ENCODE peak calls at places on chromosomes 7 and 10, in four cellular contexts. Q is endodermal cell; G is CD8-positive, alpha-beta T cell; I is bronchial epithelial cell. N is an unnamed sample.
A peak's percentile ranks its signal among the peaks of the same experiment; 100 is the strongest.

GRCh38 chr7:39951943-39952194 is 1.8 kb downstream of the CDK13 start:
- DNase-seq in Q (no peak), I (peak; percentile 2), G (no peak), N (no peak)

GRCh38 chr10:66783296-66783695 is 142.5 kb upstream of the LRRTM3 start:
- DNase-seq in G (no peak), I (peak; percentile 26), Q (no peak), N (no peak)

GRCh38 chr7:50449881-50450690 is at the start of gene FIGNL1:
- DNase-seq in G (peak; percentile 74), Q (peak; percentile 92), I (peak; percentile 47), N (peak; percentile 60)

GRCh38 chr10:49686651-49687050 is 7.2 kb downstream of the C10orf53 start:
- DNase-seq in G (no peak), I (no peak), Q (peak; percentile 48), N (no peak)

GRCh38 chr7:149071641-149072437 is 18.7 kb downstream of the ZNF786 start:
- DNase-seq in G (peak; percentile 22), Q (peak; percentile 94), I (no peak), N (peak; percentile 9)

GRCh38 chr7:4694653-4695335 is 12.7 kb downstream of the FOXK1 start:
- DNase-seq in Q (no peak), I (no peak), G (no peak), N (peak; percentile 89)

GRCh38 chr7:98878365-98879197 is at the start of gene TRRAP:
- DNase-seq in I (peak; percentile 23), Q (peak; percentile 91), G (peak; percentile 59), N (peak; percentile 51)

GRCh38 chr10:110110338-110110737 is 97.1 kb upstream of the MXI1 start:
- DNase-seq in Q (no peak), G (no peak), I (peak; percentile 12), N (no peak)

GRCh38 chr7:125506331-125506730 is 576.7 kb upstream of the POT1 start:
- DNase-seq in I (no peak), Q (peak; percentile 57), G (no peak), N (no peak)

GRCh38 chr7:81264116-81264515 is 345.3 kb upstream of the SEMA3C start:
- DNase-seq in Q (no peak), G (no peak), I (peak; percentile 80), N (peak; percentile 2)

GRCh38 chr10:101297901-101298451 is 56.0 kb upstream of the BTRC start:
- DNase-seq in Q (peak; percentile 97), G (peak; percentile 62), I (peak; percentile 57), N (peak; percentile 33)

GRCh38 chr10:96740579-96741281 is 20.4 kb upstream of the PIK3AP1 start:
- DNase-seq in Q (no peak), G (no peak), I (no peak), N (no peak)

GRCh38 chr10:34494012-34494411 is 321.1 kb downstream of the PARD3 start:
- DNase-seq in I (peak; percentile 79), Q (no peak), G (no peak), N (peak; percentile 65)

GRCh38 chr7:73451780-73452398 is 18.3 kb downstream of the FZD9 start:
- DNase-seq in I (peak; percentile 52), Q (no peak), G (no peak), N (peak; percentile 74)

GRCh38 chr10:12348870-12349627 is at the start of gene CAMK1D:
- DNase-seq in I (peak; percentile 26), Q (peak; percentile 93), G (peak; percentile 87), N (peak; percentile 43)

GRCh38 chr7:150799741-150800575 is at the start of gene TMEM176B:
- DNase-seq in G (no peak), Q (peak; percentile 51), I (no peak), N (no peak)

GRCh38 chr10:84290235-84290634 is 38.2 kb upstream of the CCSER2 start:
- DNase-seq in G (no peak), Q (no peak), I (no peak), N (no peak)

GRCh38 chr10:101010329-101010728 is 10.7 kb downstream of the LZTS2 start:
- DNase-seq in Q (no peak), I (no peak), G (no peak), N (no peak)

GRCh38 chr10:133035952-133036351 is 51.8 kb upstream of the ADGRA1 start:
- DNase-seq in I (no peak), Q (no peak), G (no peak), N (no peak)

GRCh38 chr7:112487938-112488575 is 7.3 kb downstream of the LSMEM1 start:
- DNase-seq in G (no peak), Q (no peak), I (no peak), N (no peak)

GRCh38 chr7:155190608-155191536 is 106.8 kb upstream of the INSIG1 start:
- DNase-seq in Q (peak; percentile 89), G (peak; percentile 57), I (no peak), N (no peak)

GRCh38 chr7:97119747-97120146 is 2.2 kb downstream of the SDHAF3 start:
- DNase-seq in G (no peak), I (no peak), Q (no peak), N (no peak)

GRCh38 chr7:81676813-81677212 is 93.0 kb downstream of the HGF start:
- DNase-seq in Q (no peak), I (peak; percentile 30), G (no peak), N (peak; percentile 84)

GRCh38 chr7:5665106-5666025 is 116.1 kb downstream of the RNF216 start:
- DNase-seq in G (peak; percentile 37), I (peak; percentile 72), Q (peak; percentile 94), N (peak; percentile 82)

GRCh38 chr7:42931447-42931833 is 534 bp downstream of the PSMA2 start:
- DNase-seq in G (no peak), Q (no peak), I (no peak), N (no peak)

GRCh38 chr10:123911866-123912265 is 20.3 kb upstream of the CPXM2 start:
- DNase-seq in G (no peak), Q (no peak), I (no peak), N (no peak)

GRCh38 chr10:11684717-11685645 is 57.2 kb upstream of the ECHDC3 start:
- DNase-seq in Q (peak; percentile 71), G (peak; percentile 42), I (peak; percentile 94), N (peak; percentile 87)

DNA sequence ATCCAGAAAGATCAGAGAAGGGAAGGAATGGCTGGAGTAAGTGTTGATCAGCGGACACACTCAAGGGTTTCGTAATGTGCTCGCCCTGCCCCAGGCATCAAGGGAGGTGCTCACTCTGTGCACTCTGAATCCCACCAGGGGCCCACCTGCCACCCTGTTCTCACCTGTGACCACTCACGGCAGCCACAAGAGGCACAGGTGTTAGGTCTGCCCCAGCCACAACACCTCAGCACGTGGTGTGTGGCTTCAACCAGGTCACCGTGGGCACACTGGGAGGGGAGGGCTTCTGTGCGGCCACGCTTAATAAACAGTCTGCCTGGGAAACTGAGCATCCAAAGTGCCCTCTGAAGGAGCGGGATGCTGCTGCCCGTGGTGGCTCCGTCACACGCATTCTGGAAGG is 49.8 kb downstream of the CUX1 start:
- DNase-seq in I (no peak), Q (no peak), G (no peak), N (no peak)
- TF ChIP-seq CTCF in I (no peak), Q (no peak), G (no peak), N (no peak)

DNA sequence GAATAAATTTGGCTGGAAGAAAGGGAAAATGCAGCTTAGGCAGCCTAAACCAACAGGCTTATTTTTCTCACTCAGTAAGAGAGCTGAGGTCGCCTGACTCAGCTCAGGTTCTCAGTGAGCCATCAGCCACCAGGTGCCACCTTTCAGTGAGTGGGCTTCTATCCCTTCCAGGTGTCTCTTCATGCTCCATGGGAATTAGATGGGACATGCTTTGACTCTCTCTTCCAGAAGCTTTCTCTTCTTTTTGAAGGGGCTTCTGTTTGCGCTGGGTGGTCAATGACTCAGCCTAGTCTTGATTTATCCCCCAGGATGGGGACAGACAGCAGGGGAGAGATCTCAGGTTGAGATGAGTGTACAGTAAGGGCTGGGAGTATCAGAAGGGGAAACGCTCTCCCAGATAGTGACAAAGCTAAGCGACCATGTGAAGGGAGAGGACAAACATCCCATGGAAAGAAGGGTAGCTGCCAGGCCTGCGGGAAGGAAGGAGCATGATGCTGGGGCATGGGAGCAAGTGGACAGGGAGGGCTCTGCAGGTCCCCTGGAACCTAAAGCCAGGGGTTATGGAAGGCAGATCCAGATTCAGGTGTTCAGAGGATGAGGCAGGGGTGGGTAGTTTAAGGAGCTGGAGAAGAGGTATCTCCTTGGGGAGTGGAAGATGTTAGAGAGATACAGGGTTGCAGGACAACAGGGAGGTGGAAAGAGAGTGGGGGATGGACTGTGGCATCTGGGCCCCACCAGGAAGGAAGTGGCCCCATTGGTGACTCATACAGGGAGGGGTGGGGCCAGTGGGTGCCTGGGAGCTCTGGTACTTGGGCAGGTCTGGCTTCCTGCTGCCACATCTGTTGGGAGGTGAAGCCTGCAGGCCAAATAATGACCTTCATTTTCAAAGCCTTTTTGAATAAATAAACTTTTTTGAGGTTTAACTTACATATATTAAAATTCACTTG is 32.5 kb downstream of the OGDH start:
- DNase-seq in G (peak; percentile 79), I (peak; percentile 79), Q (peak; percentile 66), N (peak; percentile 80)
- H3K4me3 ChIP-seq in G (peak overlapping the region; percentile 9), I (no peak overlapping the region), Q (no peak overlapping the region), N (no peak overlapping the region)

DNA sequence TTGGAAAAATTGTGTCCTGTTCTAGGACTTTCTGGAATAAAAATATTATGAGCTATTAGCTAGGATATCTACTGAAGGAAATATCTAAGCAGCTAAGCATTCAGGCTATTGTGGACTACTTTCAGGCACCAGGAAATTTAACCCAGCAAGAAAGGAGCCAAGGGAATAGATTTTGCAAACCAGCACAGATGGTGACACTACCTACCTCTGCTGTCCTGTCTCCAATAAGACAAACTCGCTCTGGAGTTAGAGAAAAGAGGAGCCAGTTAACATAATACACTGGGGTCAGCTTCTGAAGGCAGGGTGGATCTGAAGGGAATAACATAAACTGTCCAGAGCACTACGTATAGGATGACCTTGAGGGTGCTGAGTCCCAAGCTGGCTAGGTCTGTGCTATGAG is 223.7 kb upstream of the PRSS58 start:
- DNase-seq in Q (peak; percentile 33), I (no peak), G (no peak), N (no peak)
- TF ChIP-seq CTCF in Q (peak; percentile 23), I (no peak), G (no peak), N (peak; percentile 38)

GRCh38 chr7:158325530-158326381 is 261.9 kb downstream of the PTPRN2 start:
- DNase-seq in I (peak; percentile 95), G (no peak), Q (peak; percentile 98), N (no peak)
- H3K4me3 ChIP-seq in I (no peak overlapping the region), G (no peak overlapping the region), Q (peak overlapping the region; percentile 63), N (no peak overlapping the region)

GRCh38 chr7:120860151-120860550 is 2.2 kb upstream of the TSPAN12 start:
- DNase-seq in Q (no peak), G (no peak), I (no peak), N (no peak)

GRCh38 chr7:120858299-120858636 is 324 bp upstream of the TSPAN12 start:
- DNase-seq in G (no peak), I (no peak), Q (no peak), N (peak; percentile 7)

GRCh38 chr7:120857558-120858298 is at the start of gene TSPAN12:
- DNase-seq in I (peak; percentile 46), Q (peak; percentile 95), G (peak; percentile 13), N (peak; percentile 37)

GRCh38 chr7:120856198-120856597 is 1.7 kb downstream of the TSPAN12 start:
- DNase-seq in Q (no peak), I (no peak), G (no peak), N (no peak)

GRCh38 chr7:120856621-120857352 is 1.2 kb downstream of the TSPAN12 start:
- DNase-seq in Q (peak; percentile 89), G (no peak), I (peak; percentile 3), N (peak; percentile 14)
- TF ChIP-seq CTCF in Q (no peak), G (no peak), I (no peak), N (no peak)

GRCh38 chr7:26626156-26626555 is 238.2 kb downstream of the SKAP2 start:
- DNase-seq in I (no peak), Q (no peak), G (no peak), N (no peak)
- H3K4me3 ChIP-seq in I (no peak overlapping the region), Q (no peak overlapping the region), G (no peak overlapping the region), N (no peak overlapping the region)